ENCODE peak calls at places on chromosomes 2 and 18, in five cellular contexts. M is adrenal gland; L is LoVo; S is pancreas; G is NK-92 treated with Interleukin-12 subunit alpha and Interleukin-12 subunit beta, amount 100 ng/mL, for 24 hours. Z is an unnamed sample.

GRCh38 chr18:70261141-70261788 is 27.6 kb upstream of the SOCS6 start:
- DNase-seq in M (no peak), G (no peak), L (no peak), S (no peak), Z (no peak)

GRCh38 chr18:32548688-32549087 is 78.0 kb upstream of the GAREM1 start:
- DNase-seq in M (no peak), S (no peak), G (no peak), L (no peak), Z (no peak)

GRCh38 chr2:207166039-207166348 is 246 bp upstream of the KLF7 start:
- DNase-seq in M (peak), L (peak), S (peak), G (no peak), Z (peak)

GRCh38 chr18:13540783-13541182 is 185.6 kb downstream of the FAM210A start:
- DNase-seq in G (no peak), S (no peak), L (no peak), M (no peak), Z (no peak)

GRCh38 chr2:40321822-40322221 is 130.1 kb downstream of the SLC8A1 start:
- DNase-seq in M (no peak), L (no peak), G (no peak), S (no peak), Z (no peak)

GRCh38 chr2:80238692-80239469 is 65.7 kb downstream of the LRRTM1 start:
- DNase-seq in M (peak), G (peak), L (peak), S (peak), Z (peak)

GRCh38 chr2:479505-480161 is 191.7 kb upstream of the ALKAL2 start:
- DNase-seq in S (peak), L (peak), M (no peak), G (no peak), Z (no peak)

GRCh38 chr2:39664898-39665591 is 672 bp upstream of the TMEM178A start:
- DNase-seq in G (no peak), L (no peak), S (no peak), M (no peak), Z (no peak)

GRCh38 chr2:24749069-24749691 is 44.0 kb downstream of the PTRHD1 start:
- DNase-seq in L (no peak), G (no peak), M (no peak), S (no peak), Z (no peak)

GRCh38 chr2:226903179-226903578 is 67.3 kb downstream of the RHBDD1 start:
- DNase-seq in L (no peak), S (no peak), M (peak), G (peak), Z (no peak)

GRCh38 chr2:12965540-12966269 is 249.0 kb downstream of the TRIB2 start:
- DNase-seq in G (no peak), S (no peak), L (no peak), M (no peak), Z (no peak)

GRCh38 chr18:49878567-49878966 is 65.2 kb upstream of the ACAA2 start:
- DNase-seq in S (no peak), G (no peak), M (no peak), L (no peak), Z (no peak)

GRCh38 chr2:208254118-208254870 is 577 bp downstream of the IDH1 start:
- DNase-seq in L (peak), G (peak), M (peak), S (peak), Z (peak)

GRCh38 chr2:185526156-185526555 is 212.4 kb upstream of the FSIP2 start:
- DNase-seq in S (no peak), M (no peak), G (no peak), L (no peak), Z (no peak)

GRCh38 chr2:133641942-133642341 is 73.7 kb upstream of the NCKAP5 start:
- DNase-seq in M (no peak), S (no peak), L (no peak), G (no peak), Z (no peak)

GRCh38 chr18:34330308-34330707 is 105.6 kb upstream of the NOL4 start:
- DNase-seq in M (no peak), L (no peak), G (no peak), S (no peak), Z (peak)

GRCh38 chr2:127504552-127505460 is 21.5 kb downstream of the IWS1 start:
- DNase-seq in M (no peak), S (no peak), L (no peak), G (no peak), Z (no peak)

GRCh38 chr18:58645398-58645797 is 16.5 kb upstream of the ALPK2 start:
- DNase-seq in L (no peak), S (no peak), G (no peak), M (no peak), Z (no peak)

GRCh38 chr2:233360771-233361176 is 6.5 kb downstream of the DGKD start:
- DNase-seq in L (no peak), G (no peak), M (no peak), S (no peak), Z (no peak)

GRCh38 chr2:24482256-24482971 is 8.6 kb upstream of the NCOA1 start:
- DNase-seq in S (no peak), M (no peak), G (no peak), L (no peak), Z (no peak)

GRCh38 chr2:135664623-135665068 is 77.0 kb upstream of the UBXN4 start:
- DNase-seq in M (no peak), G (no peak), S (no peak), L (no peak), Z (no peak)

GRCh38 chr2:1503471-1504310 is 90.4 kb downstream of the TPO start:
- DNase-seq in L (no peak), G (no peak), S (no peak), M (no peak), Z (no peak)

GRCh38 chr2:182867411-182868048 is 1.1 kb upstream of the FRZB start:
- DNase-seq in L (no peak), S (no peak), G (no peak), M (no peak), Z (no peak)

GRCh38 chr2:110732422-110733413 is at the start of gene ACOXL:
- DNase-seq in G (no peak), M (no peak), S (peak), L (peak), Z (peak)

GRCh38 chr2:160014227-160014626 is 48.2 kb downstream of the PLA2R1 start:
- DNase-seq in M (no peak), S (no peak), L (no peak), G (no peak), Z (no peak)

GRCh38 chr2:31384771-31385276 is 29.7 kb downstream of the XDH start:
- DNase-seq in L (peak), M (no peak), G (no peak), S (no peak), Z (no peak)

GRCh38 chr2:72919414-72920316 is 2.3 kb downstream of the EMX1 start:
- DNase-seq in S (no peak), M (no peak), G (no peak), L (no peak), Z (no peak)